ENCODE peak calls at places on chromosomes 2 and 18, in ten cellular contexts. O, H, K, E, G, X, U, Y, Q and L are unnamed samples.

GRCh38 chr18:36337679-36338419 is 40.3 kb downstream of the FHOD3 start:
- DNase-seq in Y (no peak), H (no peak), K (no peak), U (no peak), X (no peak), G (no peak), O (no peak), Q (no peak), E (no peak), L (no peak)

GRCh38 chr2:216666461-216667233 is 28.7 kb downstream of the IGFBP5 start:
- DNase-seq in H (peak), O (peak), Q (peak), X (peak), E (peak), G (peak), U (peak), K (peak), Y (peak), L (peak)

GRCh38 chr18:35376393-35376741 is 770 bp downstream of the ZNF396 start:
- DNase-seq in K (no peak), O (no peak), U (no peak), G (peak), Y (peak), H (no peak), E (peak), Q (no peak), X (no peak), L (peak)

GRCh38 chr18:9643549-9643948 is 29.2 kb upstream of the PPP4R1 start:
- DNase-seq in H (peak), K (peak), X (peak), G (peak), Y (peak), U (no peak), E (no peak), Q (no peak), O (peak), L (peak)

GRCh38 chr18:74373428-74373827 is 57.8 kb downstream of the C18orf63 start:
- DNase-seq in X (no peak), Y (no peak), G (no peak), H (no peak), E (no peak), Q (no peak), O (no peak), U (no peak), K (no peak), L (no peak)

GRCh38 chr2:177983183-177983788 is 89.3 kb downstream of the PDE11A start:
- DNase-seq in O (peak), H (peak), K (peak), G (peak), X (peak), U (peak), E (peak), Y (peak), Q (peak), L (peak)

GRCh38 chr2:127589876-127590275 is 54.4 kb downstream of the MYO7B start:
- DNase-seq in Y (no peak), Q (no peak), U (no peak), G (no peak), H (no peak), K (no peak), O (no peak), X (no peak), E (no peak), L (no peak)

GRCh38 chr18:48668466-48669179 is 129.8 kb downstream of the CTIF start:
- DNase-seq in Q (no peak), Y (no peak), X (no peak), E (no peak), K (no peak), O (no peak), G (no peak), H (no peak), U (no peak), L (no peak)

GRCh38 chr2:3814846-3815245 is 111.5 kb downstream of the DCDC2C start:
- DNase-seq in U (no peak), X (no peak), O (no peak), E (peak), K (no peak), Y (no peak), H (no peak), G (no peak), Q (no peak), L (peak)

GRCh38 chr2:177334940-177335543 is 57.5 kb upstream of the AGPS start:
- DNase-seq in H (peak), O (peak), E (peak), Q (peak), X (peak), K (peak), G (no peak), Y (peak), U (no peak), L (peak)

GRCh38 chr2:147040585-147041494 is 804.0 kb upstream of the ACVR2A start:
- DNase-seq in X (no peak), O (no peak), H (no peak), K (no peak), E (no peak), Q (no peak), U (no peak), Y (no peak), G (no peak), L (no peak)

GRCh38 chr2:72027426-72028161 is 120.1 kb downstream of the CYP26B1 start:
- DNase-seq in H (no peak), E (no peak), O (no peak), Y (no peak), X (peak), U (no peak), Q (no peak), K (peak), G (peak), L (no peak)

GRCh38 chr2:46690825-46691224 is 211.5 kb downstream of the TMEM247 start:
- DNase-seq in K (peak), O (peak), Y (no peak), U (no peak), X (no peak), G (no peak), E (no peak), H (no peak), Q (no peak), L (no peak)

GRCh38 chr2:152425765-152426710 is 91.1 kb downstream of the FMNL2 start:
- DNase-seq in G (no peak), H (no peak), X (peak), O (peak), K (peak), E (no peak), Y (no peak), U (no peak), Q (no peak), L (no peak)

GRCh38 chr2:100781523-100782375 is 38.2 kb upstream of the NPAS2 start:
- DNase-seq in K (no peak), Q (no peak), H (no peak), U (no peak), X (no peak), G (no peak), E (no peak), O (no peak), Y (no peak), L (no peak)

GRCh38 chr2:381919-382833 is 94.3 kb upstream of the ALKAL2 start:
- DNase-seq in E (no peak), O (no peak), K (no peak), U (no peak), G (no peak), X (no peak), H (no peak), Q (no peak), Y (no peak), L (no peak)

GRCh38 chr2:139175510-139175909 is 395.3 kb upstream of the NXPH2 start:
- DNase-seq in U (no peak), Q (peak), O (no peak), H (no peak), E (peak), K (no peak), Y (no peak), G (no peak), X (no peak), L (no peak)

GRCh38 chr18:3411854-3412268 is 38.1 kb upstream of the TGIF1 start:
- DNase-seq in U (no peak), E (no peak), H (no peak), Q (no peak), X (peak), O (peak), G (peak), Y (no peak), K (peak), L (no peak)